ENCODE peak calls at places on chromosomes 2 and 18, in five cellular contexts. L is MM.1S, U is pancreas, K is fibroblast of villous mesenchyme, G is right lobe of liver. E is an unnamed sample.

GRCh38 chr2:213559053-213559452 is 274.8 kb downstream of the SPAG16 start:
- DNase-seq in L (no peak), U (no peak), K (no peak), G (no peak), E (no peak)

GRCh38 chr18:72940509-72940908 is 72.7 kb upstream of the NETO1 start:
- DNase-seq in L (no peak), U (no peak), K (no peak), G (no peak), E (no peak)

GRCh38 chr18:74722237-74722636 is 124.6 kb downstream of the ZNF407 start:
- DNase-seq in L (no peak), U (no peak), K (no peak), G (no peak), E (peak; percentile 73)

GRCh38 chr2:241560883-241561474 is 2.4 kb downstream of the BOK start:
- DNase-seq in L (no peak), U (no peak), K (peak; percentile 45), G (peak; percentile 90), E (no peak)

GRCh38 chr2:84971799-84972790 is 1.1 kb downstream of the KCMF1 start:
- DNase-seq in L (peak; percentile 61), U (peak; percentile 56), K (peak; percentile 48), G (peak; percentile 74), E (peak; percentile 51)

GRCh38 chr2:230913406-230913805 is 11.6 kb downstream of the GPR55 start:
- DNase-seq in L (peak; percentile 65), U (no peak), K (peak; percentile 28), G (peak; percentile 14), E (no peak)

GRCh38 chr2:105842555-105842954 is 97.8 kb downstream of the NCK2 start:
- DNase-seq in L (no peak), U (no peak), K (no peak), G (no peak), E (no peak)

GRCh38 chr2:64654993-64655666 is 1.4 kb upstream of the SERTAD2 start:
- DNase-seq in L (peak; percentile 62), U (no peak), K (no peak), G (no peak), E (no peak)

GRCh38 chr18:78676622-78677482 is 302.8 kb upstream of the SALL3 start:
- DNase-seq in L (no peak), U (no peak), K (no peak), G (no peak), E (no peak)

GRCh38 chr2:10377052-10377746 is 70.9 kb downstream of the ODC1 start:
- DNase-seq in L (peak; percentile 43), U (no peak), K (no peak), G (no peak), E (no peak)

GRCh38 chr2:184680825-184681224 is 82.5 kb downstream of the ZNF804A start:
- DNase-seq in L (no peak), U (no peak), K (no peak), G (no peak), E (no peak)

GRCh38 chr18:34158881-34159690 is 65.6 kb downstream of the NOL4 start:
- DNase-seq in L (no peak), U (peak; percentile 17), K (no peak), G (peak; percentile 55), E (peak; percentile 0)

GRCh38 chr2:136215449-136215848 is 97.5 kb upstream of the CXCR4 start:
- DNase-seq in L (no peak), U (no peak), K (no peak), G (no peak), E (no peak)

GRCh38 chr2:144516981-144517824 is 2.7 kb downstream of the ZEB2 start:
- DNase-seq in L (peak; percentile 39), U (no peak), K (peak; percentile 96), G (peak; percentile 70), E (peak; percentile 79)

GRCh38 chr2:102615620-102616436 is 3.5 kb upstream of the SLC9A2 start:
- DNase-seq in L (peak; percentile 72), U (peak; percentile 31), K (peak; percentile 60), G (peak; percentile 73), E (peak; percentile 76)

GRCh38 chr2:62036761-62037250 is 131.3 kb downstream of the COMMD1 start:
- DNase-seq in L (no peak), U (no peak), K (no peak), G (no peak), E (no peak)

GRCh38 chr2:110958720-110959119 is 162.0 kb upstream of the BCL2L11 start:
- DNase-seq in L (no peak), U (no peak), K (no peak), G (no peak), E (no peak)

GRCh38 chr2:167745667-167746066 is 501.7 kb downstream of the STK39 start:
- DNase-seq in L (no peak), U (no peak), K (no peak), G (no peak), E (no peak)

GRCh38 chr2:13676269-13676668 is 956.2 kb upstream of the LRATD1 start:
- DNase-seq in L (no peak), U (no peak), K (peak; percentile 44), G (no peak), E (peak; percentile 56)

GRCh38 chr2:156659694-156660093 is 223.5 kb downstream of the GPD2 start:
- DNase-seq in L (no peak), U (no peak), K (no peak), G (peak; percentile 55), E (no peak)

GRCh38 chr2:238663586-238663985 is 184.3 kb upstream of the TWIST2 start:
- DNase-seq in L (no peak), U (no peak), K (no peak), G (no peak), E (no peak)

GRCh38 chr2:42840141-42840540 is 47.8 kb upstream of the HAAO start:
- DNase-seq in L (no peak), U (no peak), K (no peak), G (no peak), E (no peak)

GRCh38 chr2:130355181-130355577 is 677 bp upstream of the PTPN18 start:
- DNase-seq in L (no peak), U (no peak), K (peak; percentile 7), G (no peak), E (no peak)

GRCh38 chr2:120768112-120769048 is 32.7 kb downstream of the GLI2 start:
- DNase-seq in L (no peak), U (no peak), K (no peak), G (peak; percentile 37), E (peak; percentile 20)

GRCh38 chr18:58056847-58057246 is 12.8 kb downstream of the NEDD4L start:
- DNase-seq in L (no peak), U (no peak), K (no peak), G (no peak), E (no peak)

GRCh38 chr18:58061349-58061748 is 17.3 kb downstream of the NEDD4L start:
- DNase-seq in L (no peak), U (no peak), K (no peak), G (no peak), E (no peak)

GRCh38 chr18:58058720-58059119 is 14.7 kb downstream of the NEDD4L start:
- DNase-seq in L (no peak), U (no peak), K (no peak), G (no peak), E (peak; percentile 43)

GRCh38 chr18:58057291-58057965 is 13.4 kb downstream of the NEDD4L start:
- DNase-seq in L (no peak), U (no peak), K (no peak), G (peak; percentile 80), E (no peak)

DNA sequence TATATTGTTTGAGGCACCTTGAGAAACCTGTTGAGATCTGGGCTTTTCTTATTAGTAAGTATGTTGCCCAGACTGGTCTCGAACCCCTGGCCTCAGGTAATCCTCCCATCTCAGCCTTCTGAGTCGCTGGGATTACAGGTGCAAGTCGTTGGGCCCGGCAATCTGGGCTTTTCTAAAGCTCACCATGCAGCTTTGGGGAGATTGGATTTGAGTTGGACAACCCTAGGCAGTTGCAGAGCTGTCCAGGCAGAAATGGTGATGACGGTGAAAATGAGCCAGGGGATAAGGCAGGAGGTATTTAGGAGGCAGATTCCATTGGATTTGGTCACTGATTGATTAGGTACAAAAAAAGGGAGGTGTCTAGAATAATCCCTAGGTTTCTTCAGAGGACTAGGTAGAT is 16.2 kb downstream of the NEDD4L start:
- DNase-seq in L (no peak), U (no peak), K (no peak), G (no peak), E (no peak)
- H3K4me3 ChIP-seq in L (no peak overlapping the region), U (no peak overlapping the region), K (no peak overlapping the region), G (no peak overlapping the region), E (no peak overlapping the region)

DNA sequence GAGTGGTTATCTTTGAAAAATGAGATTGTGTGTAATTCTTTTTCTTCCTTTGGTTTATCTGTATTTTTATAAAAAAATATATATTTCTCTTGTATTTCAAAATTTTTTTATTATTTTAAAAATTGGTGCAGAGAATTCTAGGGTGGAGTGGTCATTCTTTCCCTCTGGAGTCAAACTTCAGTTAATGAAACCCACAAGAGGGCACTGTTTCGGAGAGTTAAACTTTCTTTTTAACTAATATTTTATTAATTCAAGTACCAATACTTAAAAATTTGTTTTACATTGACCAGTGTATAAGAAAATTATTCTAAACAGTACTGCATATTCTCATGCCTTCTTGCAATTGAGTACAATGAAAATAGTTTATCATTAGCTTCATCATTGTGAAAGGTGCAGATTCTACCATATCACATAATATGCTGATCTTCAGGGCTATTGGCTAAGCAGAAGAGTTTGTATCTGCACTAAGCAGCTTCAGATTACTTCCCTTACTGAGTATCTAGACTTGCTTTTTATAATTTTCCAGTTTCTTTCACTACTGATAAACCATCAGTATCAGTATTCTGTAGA is 50.1 kb downstream of the HS1BP3 start:
- DNase-seq in L (no peak), U (no peak), K (peak; percentile 57), G (no peak), E (no peak)
- TF ChIP-seq CTCF in L (peak; percentile 28), U (no peak), K (peak; percentile 44), G (peak; percentile 38), E (peak; percentile 40)

DNA sequence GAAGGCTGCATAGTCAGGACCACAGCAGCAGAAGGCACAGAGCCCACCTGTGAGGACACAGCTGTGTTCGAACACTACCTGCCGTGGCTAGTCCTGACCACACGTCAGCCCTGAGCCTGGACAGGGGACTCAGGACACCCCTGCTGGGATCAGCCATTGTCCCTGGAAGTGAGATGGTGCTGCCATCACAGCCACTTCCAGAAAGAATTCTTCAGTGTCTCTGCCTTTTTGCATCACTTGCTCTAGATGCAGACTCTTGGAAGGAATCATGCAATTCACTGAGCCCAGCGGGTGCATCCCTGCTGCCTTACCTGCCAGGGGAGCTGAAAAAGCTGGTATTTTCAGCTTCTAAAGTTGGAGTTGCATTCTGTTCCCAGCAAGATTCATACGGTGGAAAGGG is 49.3 kb downstream of the LAMA3 start:
- DNase-seq in L (no peak), U (no peak), K (no peak), G (no peak), E (no peak)
- H3K4me3 ChIP-seq in L (no peak overlapping the region), U (no peak overlapping the region), K (no peak overlapping the region), G (no peak overlapping the region), E (no peak overlapping the region)

GRCh38 chr2:206647985-206648384 is 5.7 kb downstream of the FAM237A start:
- DNase-seq in L (no peak), U (no peak), K (peak; percentile 12), G (no peak), E (peak; percentile 4)
- TF ChIP-seq CTCF in L (no peak), U (no peak), K (no peak), G (no peak), E (no peak)

GRCh38 chr2:158192515-158193234 is 91.0 kb downstream of the UPP2 start:
- DNase-seq in L (no peak), U (no peak), K (no peak), G (no peak), E (no peak)
- H3K4me3 ChIP-seq in L (no peak overlapping the region), U (no peak overlapping the region), K (no peak overlapping the region), G (no peak overlapping the region), E (no peak overlapping the region)

GRCh38 chr2:235050992-235051351 is 99.2 kb downstream of the SH3BP4 start:
- DNase-seq in L (no peak), U (peak; percentile 98), K (peak; percentile 89), G (peak; percentile 89), E (peak; percentile 92)
- TF ChIP-seq CTCF in L (no peak), U (no peak), K (no peak), G (no peak), E (peak; percentile 36)

GRCh38 chr2:216632952-216633615 is at the start of gene IGFBP2:
- DNase-seq in L (no peak), U (peak; percentile 62), K (peak; percentile 61), G (peak; percentile 81), E (no peak)
- H3K4me3 ChIP-seq in L (no peak within 1 kb of the TSS), U (peak within 1 kb of the TSS; percentile 68), K (peak within 1 kb of the TSS; percentile 70), G (peak within 1 kb of the TSS; percentile 76), E (peak within 1 kb of the TSS; percentile 70)